ENCODE peak calls at places on chromosomes 6 and 20, in seven cellular contexts. G is germinal center; P is GDM1; E is NCI-H69; D is EH; M is amygdala; L is CD4-positive, CD25-positive, alpha-beta regulatory T cell. Q is an unnamed sample.

GRCh38 chr6:19356692-19357091 is 480.5 kb upstream of the ID4 start:
- DNase-seq in G (no peak), E (no peak), D (no peak), M (no peak), P (no peak), L (no peak), Q (no peak)

GRCh38 chr6:126372626-126373025 is 32.7 kb downstream of the CENPW start:
- DNase-seq in P (no peak), D (peak; percentile 24), L (no peak), G (no peak), M (no peak), E (no peak), Q (no peak)

GRCh38 chr6:98998103-98998502 is 50.4 kb upstream of the FBXL4 start:
- DNase-seq in P (no peak), M (no peak), G (no peak), D (no peak), L (no peak), E (no peak), Q (no peak)

GRCh38 chr6:38350882-38351281 is 288.8 kb downstream of the BTBD9 start:
- DNase-seq in M (no peak), D (peak; percentile 73), E (peak; percentile 27), L (no peak), G (no peak), P (no peak), Q (no peak)

GRCh38 chr20:46118481-46119020 is 437 bp downstream of the CD40 start:
- DNase-seq in M (no peak), E (peak; percentile 10), D (peak; percentile 39), L (no peak), G (peak; percentile 57), P (no peak), Q (no peak)

GRCh38 chr6:113672691-113673149 is 184.4 kb upstream of the MARCKS start:
- DNase-seq in G (no peak), M (no peak), E (peak; percentile 12), P (no peak), D (peak; percentile 66), L (no peak), Q (no peak)

GRCh38 chr6:163387317-163387716 is 27.2 kb upstream of the QKI start:
- DNase-seq in L (no peak), D (peak; percentile 13), M (no peak), G (no peak), P (no peak), E (peak; percentile 38), Q (no peak)

GRCh38 chr6:170046786-170047626 is 243.9 kb downstream of the DLL1 start:
- DNase-seq in M (no peak), E (no peak), P (no peak), G (no peak), L (no peak), D (no peak), Q (no peak)

GRCh38 chr20:45358282-45359068 is 4.5 kb upstream of the SYS1 start:
- DNase-seq in E (peak; percentile 13), D (peak; percentile 90), M (peak; percentile 57), G (no peak), P (no peak), L (no peak), Q (no peak)

GRCh38 chr20:25025986-25026605 is 31.8 kb downstream of the ACSS1 start:
- DNase-seq in L (no peak), M (no peak), E (no peak), D (no peak), P (peak; percentile 15), G (no peak), Q (no peak)

GRCh38 chr20:53748176-53748575 is 154.5 kb upstream of the ZNF217 start:
- DNase-seq in P (no peak), L (no peak), D (no peak), M (no peak), G (no peak), E (no peak), Q (no peak)

GRCh38 chr20:38143646-38144554 is 21.2 kb downstream of the TGM2 start:
- DNase-seq in L (no peak), M (no peak), G (no peak), D (peak; percentile 94), E (peak; percentile 28), P (peak; percentile 20), Q (no peak)

GRCh38 chr6:132490024-132490423 is 22.9 kb downstream of the STX7 start:
- DNase-seq in E (no peak), P (no peak), G (no peak), M (no peak), L (no peak), D (peak; percentile 71), Q (no peak)